ENCODE peak calls at places on chromosomes 5 and 9, in eight cellular contexts. K is BE2C, I is thyroid gland, J is colonic mucosa, O is neuronal stem cell, D is mucosa of descending colon, X is PC-3, F is fibroblast of mammary gland. N is an unnamed sample.

GRCh38 chr5:127612441-127613141 is 36.3 kb upstream of the CTXN3 start:
- DNase-seq in K (no peak), I (no peak), J (no peak), O (no peak), D (no peak), X (no peak), F (no peak), N (peak; percentile 56)

GRCh38 chr5:89707891-89708290 is 701.7 kb downstream of the CETN3 start:
- DNase-seq in K (no peak), I (no peak), J (no peak), O (no peak), D (no peak), X (no peak), F (no peak), N (no peak)

GRCh38 chr5:125198270-125198974 is 452.0 kb upstream of the ZNF608 start:
- DNase-seq in K (peak; percentile 97), I (peak; percentile 85), J (peak; percentile 75), O (no peak), D (peak; percentile 81), X (no peak), F (peak; percentile 81), N (peak; percentile 43)

GRCh38 chr9:110531776-110532175 is 47.8 kb downstream of the SVEP1 start:
- DNase-seq in K (no peak), I (no peak), J (no peak), O (no peak), D (no peak), X (no peak), F (peak; percentile 87), N (no peak)

GRCh38 chr5:113682497-113683136 is 169.1 kb downstream of the YTHDC2 start:
- DNase-seq in K (no peak), I (no peak), J (no peak), O (peak; percentile 12), D (no peak), X (peak; percentile 12), F (no peak), N (peak; percentile 39)

GRCh38 chr9:132412089-132412488 is 2.1 kb downstream of the CFAP77 start:
- DNase-seq in K (peak; percentile 77), I (no peak), J (no peak), O (no peak), D (no peak), X (peak; percentile 31), F (peak; percentile 18), N (peak; percentile 26)

GRCh38 chr5:177036921-177037320 is 14.4 kb downstream of the ZNF346 start:
- DNase-seq in K (no peak), I (peak; percentile 59), J (no peak), O (no peak), D (no peak), X (no peak), F (no peak), N (no peak)

GRCh38 chr5:88690619-88691560 is 192.1 kb downstream of the MEF2C start:
- DNase-seq in K (peak; percentile 59), I (peak; percentile 59), J (peak; percentile 70), O (no peak), D (peak; percentile 78), X (peak; percentile 66), F (peak; percentile 56), N (peak; percentile 65)

GRCh38 chr9:98518556-98518955 is 190.2 kb downstream of the GABBR2 start:
- DNase-seq in K (no peak), I (peak; percentile 29), J (peak; percentile 4), O (no peak), D (no peak), X (no peak), F (no peak), N (no peak)

GRCh38 chr9:91483189-91483691 is 59.6 kb upstream of the NFIL3 start:
- DNase-seq in K (no peak), I (no peak), J (no peak), O (no peak), D (no peak), X (no peak), F (peak; percentile 12), N (no peak)

GRCh38 chr9:37178742-37179141 is 58.4 kb downstream of the ZCCHC7 start:
- DNase-seq in K (no peak), I (no peak), J (no peak), O (no peak), D (no peak), X (no peak), F (no peak), N (no peak)

GRCh38 chr5:34622046-34622435 is 34.1 kb upstream of the RAI14 start:
- DNase-seq in K (no peak), I (no peak), J (no peak), O (no peak), D (no peak), X (no peak), F (no peak), N (no peak)

GRCh38 chr9:99749641-99750040 is 72.0 kb upstream of the NR4A3 start:
- DNase-seq in K (no peak), I (no peak), J (no peak), O (no peak), D (no peak), X (no peak), F (no peak), N (no peak)

GRCh38 chr9:82757921-82758320 is 305.0 kb downstream of the RASEF start:
- DNase-seq in K (no peak), I (no peak), J (no peak), O (no peak), D (no peak), X (peak; percentile 72), F (no peak), N (no peak)

GRCh38 chr9:82761911-82762310 is 301.0 kb downstream of the RASEF start:
- DNase-seq in K (no peak), I (no peak), J (no peak), O (no peak), D (no peak), X (no peak), F (no peak), N (no peak)

GRCh38 chr9:82764270-82764669 is 298.7 kb downstream of the RASEF start:
- DNase-seq in K (no peak), I (no peak), J (no peak), O (no peak), D (no peak), X (no peak), F (no peak), N (no peak)

GRCh38 chr9:82763631-82764030 is 299.3 kb downstream of the RASEF start:
- DNase-seq in K (no peak), I (no peak), J (no peak), O (no peak), D (no peak), X (peak; percentile 34), F (no peak), N (peak; percentile 24)
- H3K4me3 ChIP-seq in K (no peak overlapping the region), I (no peak overlapping the region), J (no peak overlapping the region), O (no peak overlapping the region), D (no peak overlapping the region), X (no peak overlapping the region), F (no peak overlapping the region), N (no peak overlapping the region)

DNA sequence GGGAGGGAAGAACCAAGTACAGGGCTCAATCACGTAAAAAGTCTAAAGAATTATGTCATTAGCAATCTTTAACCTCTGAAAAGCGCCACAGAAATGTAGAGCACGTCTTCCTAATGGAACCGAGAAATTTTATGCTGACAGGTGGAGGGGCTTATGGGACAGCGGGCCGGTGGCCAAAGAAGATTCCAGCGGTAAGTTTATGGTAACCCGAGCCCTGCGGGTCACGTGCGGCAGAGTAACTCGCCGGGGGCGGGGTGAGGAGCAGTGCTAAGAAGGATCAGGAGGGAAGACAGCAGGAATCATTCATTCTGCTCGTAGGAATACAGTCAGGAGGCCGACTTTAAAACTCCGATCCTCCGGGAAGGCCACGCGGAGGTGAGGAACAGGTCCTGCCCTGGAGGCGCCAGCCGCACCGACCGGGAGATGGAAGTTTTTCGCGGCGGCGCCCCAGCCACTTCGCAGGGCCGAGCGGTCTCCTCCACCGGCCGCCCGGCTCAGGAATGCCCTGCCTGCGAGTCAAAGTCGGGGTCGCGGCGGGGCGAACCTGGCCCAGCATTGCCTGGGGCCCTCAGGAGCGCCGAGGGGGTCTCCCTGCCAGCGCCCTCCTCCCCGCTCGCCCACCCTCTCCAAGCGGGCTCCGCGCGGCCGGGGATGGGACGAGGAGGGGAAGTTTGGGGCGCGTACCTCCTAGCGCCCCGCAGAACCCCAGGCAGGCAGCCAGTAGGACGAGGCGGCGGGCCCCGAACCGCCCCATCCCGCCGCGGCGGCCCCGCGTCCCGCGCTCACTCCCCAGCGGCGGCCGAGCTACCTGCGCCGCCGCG is 101.8 kb downstream of the ESM1 start:
- DNase-seq in K (no peak), I (peak; percentile 60), J (peak; percentile 34), O (peak; percentile 40), D (peak; percentile 44), X (no peak), F (peak; percentile 40), N (peak; percentile 64)
- H3K4me3 ChIP-seq in K (no peak overlapping the region), I (peak overlapping the region; percentile 52), J (peak overlapping the region; percentile 33), O (peak overlapping the region; percentile 37), D (no peak overlapping the region), X (no peak overlapping the region), F (peak overlapping the region; percentile 35), N (peak overlapping the region; percentile 41)

DNA sequence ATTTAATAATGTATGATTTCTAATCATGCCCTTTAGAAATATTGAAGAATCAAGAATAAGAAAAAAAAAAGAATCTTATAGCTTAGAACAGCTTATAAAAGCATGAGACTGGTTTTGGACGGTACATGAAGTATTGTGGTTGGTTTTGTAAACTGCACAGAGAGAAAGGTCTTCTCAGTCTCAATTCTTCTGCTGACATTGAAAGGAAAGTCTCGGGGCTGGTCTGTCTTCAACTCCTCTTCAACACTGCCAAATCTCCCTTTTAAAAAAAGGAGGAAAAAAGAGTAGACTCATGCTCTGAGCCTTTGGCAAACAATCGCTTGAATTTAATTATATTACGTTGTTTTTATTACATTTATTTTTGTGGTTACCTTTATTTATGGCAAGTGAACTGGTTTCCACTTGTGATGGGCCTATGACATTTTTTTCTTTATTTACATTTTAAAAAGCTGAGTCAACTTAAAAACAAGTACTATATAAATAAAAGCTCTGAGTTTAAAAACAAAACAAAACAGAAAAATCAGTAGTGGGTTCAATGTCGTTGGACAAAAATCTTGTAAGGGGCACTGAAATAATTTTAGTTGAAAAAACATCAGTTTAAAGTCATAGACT is 32.8 kb upstream of the EBF1 start:
- DNase-seq in K (no peak), I (no peak), J (no peak), O (no peak), D (no peak), X (peak; percentile 48), F (no peak), N (no peak)
- H3K4me3 ChIP-seq in K (peak overlapping the region; percentile 22), I (no peak overlapping the region), J (no peak overlapping the region), O (no peak overlapping the region), D (no peak overlapping the region), X (peak overlapping the region; percentile 48), F (no peak overlapping the region), N (no peak overlapping the region)

GRCh38 chr9:113462781-113463286 is 693 bp upstream of the RGS3 start:
- DNase-seq in K (no peak), I (no peak), J (no peak), O (no peak), D (no peak), X (no peak), F (no peak), N (no peak)

GRCh38 chr9:113461943-113462342 is 1.6 kb upstream of the RGS3 start:
- DNase-seq in K (no peak), I (no peak), J (no peak), O (no peak), D (no peak), X (no peak), F (no peak), N (no peak)

GRCh38 chr9:113464286-113464660 is 746 bp downstream of the RGS3 start:
- DNase-seq in K (no peak), I (no peak), J (no peak), O (no peak), D (no peak), X (no peak), F (no peak), N (no peak)

GRCh38 chr9:113464672-113465271 is 1.2 kb downstream of the RGS3 start:
- DNase-seq in K (no peak), I (no peak), J (no peak), O (no peak), D (no peak), X (no peak), F (no peak), N (no peak)

GRCh38 chr9:113463418-113464285 is at the start of gene RGS3:
- DNase-seq in K (peak; percentile 73), I (peak; percentile 86), J (peak; percentile 92), O (peak; percentile 72), D (peak; percentile 83), X (peak; percentile 79), F (no peak), N (peak; percentile 48)
- H3K4me3 ChIP-seq in K (peak within 1 kb of the TSS; percentile 80), I (peak within 1 kb of the TSS; percentile 7), J (peak within 1 kb of the TSS; percentile 60), O (no peak within 1 kb of the TSS), D (peak within 1 kb of the TSS; percentile 27), X (peak within 1 kb of the TSS; percentile 88), F (peak within 1 kb of the TSS; percentile 4), N (peak within 1 kb of the TSS; percentile 25)

N was measured in epithelial cell of esophagus.